ENCODE peak calls at places on chromosome 7, in nine cellular contexts. One of them, this sample, is unnamed.
A peak's percentile ranks its signal among the peaks of the same experiment; 100 is the strongest.

GRCh38 chr7:119228482-119228881 is 1004.0 kb downstream of the ANKRD7 start:
- DNase-seq in mesenchymal stem cell: peak; percentile 57
- DNase-seq in fibroblast of lung: peak; percentile 0
- DNase-seq in HCT116: no peak
- DNase-seq in hepatocyte: no peak
- DNase-seq in neural progenitor cell: no peak
- DNase-seq in neuronal stem cell: no peak
- DNase-seq in MM.1S: peak; percentile 76
- DNase-seq in PC-3: no peak
- DNase-seq in this sample: no peak

GRCh38 chr7:149827089-149827981 is 10.8 kb upstream of the ZNF862 start:
- DNase-seq in mesenchymal stem cell: no peak
- DNase-seq in fibroblast of lung: no peak
- DNase-seq in HCT116: no peak
- DNase-seq in hepatocyte: no peak
- DNase-seq in neural progenitor cell: no peak
- DNase-seq in neuronal stem cell: no peak
- DNase-seq in MM.1S: no peak
- DNase-seq in PC-3: no peak
- DNase-seq in this sample: no peak

GRCh38 chr7:42461537-42461936 is 224.5 kb upstream of the GLI3 start:
- DNase-seq in mesenchymal stem cell: no peak
- DNase-seq in fibroblast of lung: no peak
- DNase-seq in HCT116: no peak
- DNase-seq in hepatocyte: no peak
- DNase-seq in neural progenitor cell: no peak
- DNase-seq in neuronal stem cell: no peak
- DNase-seq in MM.1S: no peak
- DNase-seq in PC-3: no peak
- DNase-seq in this sample: no peak

GRCh38 chr7:125357681-125358440 is 428.2 kb upstream of the POT1 start:
- DNase-seq in mesenchymal stem cell: peak; percentile 54
- DNase-seq in fibroblast of lung: no peak
- DNase-seq in HCT116: no peak
- DNase-seq in hepatocyte: no peak
- DNase-seq in neural progenitor cell: no peak
- DNase-seq in neuronal stem cell: no peak
- DNase-seq in MM.1S: no peak
- DNase-seq in PC-3: no peak
- DNase-seq in this sample: no peak

GRCh38 chr7:142188159-142188558 is 69.7 kb downstream of the PRSS58 start:
- DNase-seq in mesenchymal stem cell: no peak
- DNase-seq in fibroblast of lung: no peak
- DNase-seq in HCT116: no peak
- DNase-seq in hepatocyte: no peak
- DNase-seq in neural progenitor cell: no peak
- DNase-seq in neuronal stem cell: no peak
- DNase-seq in MM.1S: peak; percentile 88
- DNase-seq in PC-3: no peak
- DNase-seq in this sample: no peak

GRCh38 chr7:43721193-43721806 is 8.0 kb downstream of the COA1 start:
- DNase-seq in mesenchymal stem cell: peak; percentile 69
- DNase-seq in fibroblast of lung: peak; percentile 81
- DNase-seq in HCT116: no peak
- DNase-seq in hepatocyte: peak; percentile 66
- DNase-seq in neural progenitor cell: peak; percentile 65
- DNase-seq in neuronal stem cell: peak; percentile 32
- DNase-seq in MM.1S: peak; percentile 71
- DNase-seq in PC-3: peak; percentile 69
- DNase-seq in this sample: peak; percentile 76

GRCh38 chr7:41733063-41733398 is 30.1 kb upstream of the INHBA start:
- DNase-seq in mesenchymal stem cell: peak; percentile 50
- DNase-seq in fibroblast of lung: no peak
- DNase-seq in HCT116: no peak
- DNase-seq in hepatocyte: no peak
- DNase-seq in neural progenitor cell: no peak
- DNase-seq in neuronal stem cell: no peak
- DNase-seq in MM.1S: no peak
- DNase-seq in PC-3: peak; percentile 44
- DNase-seq in this sample: no peak

GRCh38 chr7:47581821-47582747 is at the start of gene TNS3:
- DNase-seq in mesenchymal stem cell: peak; percentile 51
- DNase-seq in fibroblast of lung: peak; percentile 44
- DNase-seq in HCT116: no peak
- DNase-seq in hepatocyte: peak; percentile 85
- DNase-seq in neural progenitor cell: peak; percentile 81
- DNase-seq in neuronal stem cell: no peak
- DNase-seq in MM.1S: peak; percentile 67
- DNase-seq in PC-3: peak; percentile 57
- DNase-seq in this sample: peak; percentile 71

GRCh38 chr7:151808296-151809155 is 68.4 kb downstream of the PRKAG2 start:
- DNase-seq in mesenchymal stem cell: no peak
- DNase-seq in fibroblast of lung: peak; percentile 28
- DNase-seq in HCT116: peak; percentile 44
- DNase-seq in hepatocyte: peak; percentile 76
- DNase-seq in neural progenitor cell: no peak
- DNase-seq in neuronal stem cell: no peak
- DNase-seq in MM.1S: no peak
- DNase-seq in PC-3: peak; percentile 93
- DNase-seq in this sample: no peak

GRCh38 chr7:73966062-73966940 is 61.7 kb upstream of the ELN start:
- DNase-seq in mesenchymal stem cell: no peak
- DNase-seq in fibroblast of lung: no peak
- DNase-seq in HCT116: no peak
- DNase-seq in hepatocyte: no peak
- DNase-seq in neural progenitor cell: no peak
- DNase-seq in neuronal stem cell: no peak
- DNase-seq in MM.1S: no peak
- DNase-seq in PC-3: no peak
- DNase-seq in this sample: no peak

GRCh38 chr7:50640779-50641178 is 75.6 kb upstream of the DDC start:
- DNase-seq in mesenchymal stem cell: no peak
- DNase-seq in fibroblast of lung: no peak
- DNase-seq in HCT116: no peak
- DNase-seq in hepatocyte: no peak
- DNase-seq in neural progenitor cell: no peak
- DNase-seq in neuronal stem cell: no peak
- DNase-seq in MM.1S: no peak
- DNase-seq in PC-3: no peak
- DNase-seq in this sample: no peak

GRCh38 chr7:157801971-157802675 is 465.3 kb downstream of the DNAJB6 start:
- DNase-seq in mesenchymal stem cell: no peak
- DNase-seq in fibroblast of lung: no peak
- DNase-seq in HCT116: no peak
- DNase-seq in hepatocyte: no peak
- DNase-seq in neural progenitor cell: no peak
- DNase-seq in neuronal stem cell: no peak
- DNase-seq in MM.1S: no peak
- DNase-seq in PC-3: no peak
- DNase-seq in this sample: no peak

GRCh38 chr7:25595931-25596330 is 367.6 kb upstream of the NPVF start:
- DNase-seq in mesenchymal stem cell: no peak
- DNase-seq in fibroblast of lung: no peak
- DNase-seq in HCT116: no peak
- DNase-seq in hepatocyte: no peak
- DNase-seq in neural progenitor cell: no peak
- DNase-seq in neuronal stem cell: no peak
- DNase-seq in MM.1S: no peak
- DNase-seq in PC-3: no peak
- DNase-seq in this sample: no peak

GRCh38 chr7:37081436-37081835 is 357.1 kb upstream of the AOAH start:
- DNase-seq in mesenchymal stem cell: no peak
- DNase-seq in fibroblast of lung: no peak
- DNase-seq in HCT116: no peak
- DNase-seq in hepatocyte: peak; percentile 47
- DNase-seq in neural progenitor cell: no peak
- DNase-seq in neuronal stem cell: no peak
- DNase-seq in MM.1S: peak; percentile 47
- DNase-seq in PC-3: no peak
- DNase-seq in this sample: no peak

GRCh38 chr7:13946181-13946580 is 43.3 kb downstream of the ETV1 start:
- DNase-seq in mesenchymal stem cell: peak; percentile 68
- DNase-seq in fibroblast of lung: peak; percentile 57
- DNase-seq in HCT116: no peak
- DNase-seq in hepatocyte: no peak
- DNase-seq in neural progenitor cell: no peak
- DNase-seq in neuronal stem cell: no peak
- DNase-seq in MM.1S: no peak
- DNase-seq in PC-3: peak; percentile 25
- DNase-seq in this sample: no peak

GRCh38 chr7:104008107-104008506 is 18.6 kb upstream of the RELN start:
- DNase-seq in mesenchymal stem cell: no peak
- DNase-seq in fibroblast of lung: no peak
- DNase-seq in HCT116: no peak
- DNase-seq in hepatocyte: no peak
- DNase-seq in neural progenitor cell: no peak
- DNase-seq in neuronal stem cell: no peak
- DNase-seq in MM.1S: no peak
- DNase-seq in PC-3: no peak
- DNase-seq in this sample: no peak

GRCh38 chr7:52741670-52742069 is 293.8 kb upstream of the POM121L12 start:
- DNase-seq in mesenchymal stem cell: no peak
- DNase-seq in fibroblast of lung: no peak
- DNase-seq in HCT116: no peak
- DNase-seq in hepatocyte: no peak
- DNase-seq in neural progenitor cell: no peak
- DNase-seq in neuronal stem cell: no peak
- DNase-seq in MM.1S: no peak
- DNase-seq in PC-3: no peak
- DNase-seq in this sample: no peak

GRCh38 chr7:23691320-23691719 is 11.3 kb downstream of the FAM221A start:
- DNase-seq in mesenchymal stem cell: no peak
- DNase-seq in fibroblast of lung: no peak
- DNase-seq in HCT116: no peak
- DNase-seq in hepatocyte: no peak
- DNase-seq in neural progenitor cell: no peak
- DNase-seq in neuronal stem cell: no peak
- DNase-seq in MM.1S: no peak
- DNase-seq in PC-3: peak; percentile 62
- DNase-seq in this sample: no peak

GRCh38 chr7:27151341-27151944 is 940 bp downstream of the HOXA3 start:
- DNase-seq in mesenchymal stem cell: no peak
- DNase-seq in fibroblast of lung: no peak
- DNase-seq in HCT116: no peak
- DNase-seq in hepatocyte: no peak
- DNase-seq in neural progenitor cell: no peak
- DNase-seq in neuronal stem cell: no peak
- DNase-seq in MM.1S: no peak
- DNase-seq in PC-3: peak; percentile 27
- DNase-seq in this sample: no peak

GRCh38 chr7:26550492-26550891 is 258.8 kb downstream of the SNX10 start:
- DNase-seq in mesenchymal stem cell: no peak
- DNase-seq in fibroblast of lung: no peak
- DNase-seq in HCT116: no peak
- DNase-seq in hepatocyte: no peak
- DNase-seq in neural progenitor cell: no peak
- DNase-seq in neuronal stem cell: no peak
- DNase-seq in MM.1S: no peak
- DNase-seq in PC-3: peak; percentile 56
- DNase-seq in this sample: no peak

GRCh38 chr7:28160551-28160991 is 20.0 kb downstream of the JAZF1 start:
- DNase-seq in mesenchymal stem cell: peak; percentile 61
- DNase-seq in fibroblast of lung: no peak
- DNase-seq in HCT116: no peak
- DNase-seq in hepatocyte: no peak
- DNase-seq in neural progenitor cell: no peak
- DNase-seq in neuronal stem cell: no peak
- DNase-seq in MM.1S: no peak
- DNase-seq in PC-3: no peak
- DNase-seq in this sample: no peak

DNA sequence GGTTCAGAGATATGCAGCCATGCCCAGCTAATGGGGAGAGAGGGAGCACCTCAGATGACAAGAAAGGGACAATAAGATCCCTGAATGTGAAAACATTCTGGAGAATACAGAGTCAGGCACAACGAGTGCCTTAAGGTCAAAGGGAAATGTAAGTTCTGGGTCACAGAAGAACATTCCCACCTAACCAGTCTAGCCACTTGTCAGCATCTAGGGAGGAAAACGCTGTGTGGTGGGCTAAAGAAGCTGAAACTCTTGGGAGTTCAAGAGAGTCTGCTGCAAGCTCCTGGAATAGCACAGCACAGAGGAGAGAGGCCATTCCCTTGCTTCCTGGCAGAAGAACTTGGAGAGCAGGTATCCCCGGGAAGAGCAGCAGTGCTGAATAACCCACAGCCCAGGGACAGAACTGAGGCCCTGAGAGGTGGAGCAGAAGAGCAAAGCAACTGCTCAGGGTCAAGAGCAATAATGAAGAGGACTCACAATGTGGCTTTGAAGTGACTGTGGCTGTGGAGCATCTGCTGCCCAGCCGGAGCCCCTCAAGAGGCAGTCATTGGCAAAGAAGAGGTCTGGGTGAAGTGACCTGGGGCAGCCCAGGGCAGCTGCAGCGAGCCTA is 182.3 kb downstream of the NPSR1 start:
- DNase-seq in mesenchymal stem cell: no peak
- DNase-seq in fibroblast of lung: no peak
- DNase-seq in HCT116: no peak
- DNase-seq in hepatocyte: no peak
- DNase-seq in neural progenitor cell: no peak
- DNase-seq in neuronal stem cell: no peak
- DNase-seq in MM.1S: no peak
- DNase-seq in PC-3: no peak
- DNase-seq in this sample: no peak
- H2AFZ ChIP-seq in mesenchymal stem cell: no peak overlapping the region
- H2AFZ ChIP-seq in fibroblast of lung: no peak overlapping the region
- H2AFZ ChIP-seq in HCT116: no peak overlapping the region
- H2AFZ ChIP-seq in hepatocyte: no peak overlapping the region
- H2AFZ ChIP-seq in neural progenitor cell: no peak overlapping the region
- H2AFZ ChIP-seq in neuronal stem cell: no peak overlapping the region
- H2AFZ ChIP-seq in MM.1S: no peak overlapping the region
- H2AFZ ChIP-seq in PC-3: no peak overlapping the region
- H2AFZ ChIP-seq in this sample: no peak overlapping the region

GRCh38 chr7:69349291-69349690 is 249.0 kb upstream of the AUTS2 start:
- DNase-seq in mesenchymal stem cell: no peak
- DNase-seq in fibroblast of lung: no peak
- DNase-seq in HCT116: no peak
- DNase-seq in hepatocyte: no peak
- DNase-seq in neural progenitor cell: no peak
- DNase-seq in neuronal stem cell: no peak
- DNase-seq in MM.1S: no peak
- DNase-seq in PC-3: no peak
- DNase-seq in this sample: no peak
- H2AFZ ChIP-seq in mesenchymal stem cell: no peak overlapping the region
- H2AFZ ChIP-seq in fibroblast of lung: no peak overlapping the region
- H2AFZ ChIP-seq in HCT116: no peak overlapping the region
- H2AFZ ChIP-seq in hepatocyte: no peak overlapping the region
- H2AFZ ChIP-seq in neural progenitor cell: no peak overlapping the region
- H2AFZ ChIP-seq in neuronal stem cell: no peak overlapping the region
- H2AFZ ChIP-seq in MM.1S: no peak overlapping the region
- H2AFZ ChIP-seq in PC-3: no peak overlapping the region
- H2AFZ ChIP-seq in this sample: no peak overlapping the region

GRCh38 chr7:55486172-55486550 is 86.1 kb downstream of the VOPP1 start:
- DNase-seq in mesenchymal stem cell: no peak
- DNase-seq in fibroblast of lung: no peak
- DNase-seq in HCT116: no peak
- DNase-seq in hepatocyte: no peak
- DNase-seq in neural progenitor cell: no peak
- DNase-seq in neuronal stem cell: no peak
- DNase-seq in MM.1S: no peak
- DNase-seq in PC-3: no peak
- DNase-seq in this sample: no peak
- H2AFZ ChIP-seq in mesenchymal stem cell: no peak overlapping the region
- H2AFZ ChIP-seq in fibroblast of lung: no peak overlapping the region
- H2AFZ ChIP-seq in HCT116: no peak overlapping the region
- H2AFZ ChIP-seq in hepatocyte: no peak overlapping the region
- H2AFZ ChIP-seq in neural progenitor cell: no peak overlapping the region
- H2AFZ ChIP-seq in neuronal stem cell: no peak overlapping the region
- H2AFZ ChIP-seq in MM.1S: no peak overlapping the region
- H2AFZ ChIP-seq in PC-3: no peak overlapping the region
- H2AFZ ChIP-seq in this sample: no peak overlapping the region

GRCh38 chr7:2640858-2641257 is 9.1 kb downstream of the TTYH3 start:
- DNase-seq in mesenchymal stem cell: no peak
- DNase-seq in fibroblast of lung: no peak
- DNase-seq in HCT116: no peak
- DNase-seq in hepatocyte: no peak
- DNase-seq in neural progenitor cell: no peak
- DNase-seq in neuronal stem cell: no peak
- DNase-seq in MM.1S: no peak
- DNase-seq in PC-3: no peak
- DNase-seq in this sample: no peak
- H2AFZ ChIP-seq in mesenchymal stem cell: no peak overlapping the region
- H2AFZ ChIP-seq in fibroblast of lung: no peak overlapping the region
- H2AFZ ChIP-seq in HCT116: no peak overlapping the region
- H2AFZ ChIP-seq in hepatocyte: no peak overlapping the region
- H2AFZ ChIP-seq in neural progenitor cell: no peak overlapping the region
- H2AFZ ChIP-seq in neuronal stem cell: no peak overlapping the region
- H2AFZ ChIP-seq in MM.1S: no peak overlapping the region
- H2AFZ ChIP-seq in PC-3: no peak overlapping the region
- H2AFZ ChIP-seq in this sample: peak overlapping the region; percentile 43